ENCODE peak calls at places on chromosomes 13 and 19, in seven cellular contexts. One of them, this sample, is unnamed.

GRCh38 chr19:33241530-33242101 is 16.0 kb upstream of the SLC7A10 start:
- DNase-seq in Karpas-422: peak
- DNase-seq in neuronal stem cell: no peak
- DNase-seq in IMR-90: no peak
- DNase-seq in fibroblast of lung: no peak
- DNase-seq in neural progenitor cell: peak
- DNase-seq in GM23248: peak
- DNase-seq in this sample: no peak

GRCh38 chr13:32126756-32127155 is 95.2 kb downstream of the FRY start:
- DNase-seq in Karpas-422: no peak
- DNase-seq in neuronal stem cell: no peak
- DNase-seq in IMR-90: peak
- DNase-seq in fibroblast of lung: no peak
- DNase-seq in neural progenitor cell: no peak
- DNase-seq in GM23248: peak
- DNase-seq in this sample: no peak

GRCh38 chr13:67408823-67409222 is 178.7 kb upstream of the PCDH9 start:
- DNase-seq in Karpas-422: no peak
- DNase-seq in neuronal stem cell: no peak
- DNase-seq in IMR-90: no peak
- DNase-seq in fibroblast of lung: peak
- DNase-seq in neural progenitor cell: no peak
- DNase-seq in GM23248: no peak
- DNase-seq in this sample: no peak

GRCh38 chr13:46615888-46616531 is 63.0 kb downstream of the LRCH1 start:
- DNase-seq in Karpas-422: no peak
- DNase-seq in neuronal stem cell: no peak
- DNase-seq in IMR-90: peak
- DNase-seq in fibroblast of lung: peak
- DNase-seq in neural progenitor cell: no peak
- DNase-seq in GM23248: peak
- DNase-seq in this sample: no peak

GRCh38 chr19:19062454-19063182 is 1.2 kb upstream of the SLC25A42 start:
- DNase-seq in Karpas-422: peak
- DNase-seq in neuronal stem cell: no peak
- DNase-seq in IMR-90: peak
- DNase-seq in fibroblast of lung: peak
- DNase-seq in neural progenitor cell: no peak
- DNase-seq in GM23248: peak
- DNase-seq in this sample: peak

GRCh38 chr19:7981661-7982060 is 23.8 kb downstream of the ELAVL1 start:
- DNase-seq in Karpas-422: no peak
- DNase-seq in neuronal stem cell: no peak
- DNase-seq in IMR-90: no peak
- DNase-seq in fibroblast of lung: no peak
- DNase-seq in neural progenitor cell: no peak
- DNase-seq in GM23248: no peak
- DNase-seq in this sample: no peak

GRCh38 chr13:85586422-85586831 is 212.8 kb downstream of the SLITRK6 start:
- DNase-seq in Karpas-422: no peak
- DNase-seq in neuronal stem cell: no peak
- DNase-seq in IMR-90: peak
- DNase-seq in fibroblast of lung: peak
- DNase-seq in neural progenitor cell: no peak
- DNase-seq in GM23248: no peak
- DNase-seq in this sample: no peak

GRCh38 chr13:27151798-27152599 is 19.6 kb downstream of the USP12 start:
- DNase-seq in Karpas-422: peak
- DNase-seq in neuronal stem cell: no peak
- DNase-seq in IMR-90: peak
- DNase-seq in fibroblast of lung: no peak
- DNase-seq in neural progenitor cell: no peak
- DNase-seq in GM23248: no peak
- DNase-seq in this sample: no peak

GRCh38 chr19:49689133-49690072 is at the start of gene ADM5:
- DNase-seq in Karpas-422: no peak
- DNase-seq in neuronal stem cell: no peak
- DNase-seq in IMR-90: no peak
- DNase-seq in fibroblast of lung: no peak
- DNase-seq in neural progenitor cell: peak
- DNase-seq in GM23248: peak
- DNase-seq in this sample: no peak

GRCh38 chr13:73608157-73608516 is 526.1 kb downstream of the KLF12 start:
- DNase-seq in Karpas-422: no peak
- DNase-seq in neuronal stem cell: no peak
- DNase-seq in IMR-90: no peak
- DNase-seq in fibroblast of lung: no peak
- DNase-seq in neural progenitor cell: no peak
- DNase-seq in GM23248: no peak
- DNase-seq in this sample: no peak

GRCh38 chr13:55516610-55517009 is 1624.1 kb upstream of the PRR20A start:
- DNase-seq in Karpas-422: no peak
- DNase-seq in neuronal stem cell: no peak
- DNase-seq in IMR-90: no peak
- DNase-seq in fibroblast of lung: peak
- DNase-seq in neural progenitor cell: no peak
- DNase-seq in GM23248: no peak
- DNase-seq in this sample: peak

GRCh38 chr13:20064128-20064527 is 96.7 kb downstream of the GJA3 start:
- DNase-seq in Karpas-422: no peak
- DNase-seq in neuronal stem cell: no peak
- DNase-seq in IMR-90: peak
- DNase-seq in fibroblast of lung: peak
- DNase-seq in neural progenitor cell: no peak
- DNase-seq in GM23248: peak
- DNase-seq in this sample: no peak

GRCh38 chr13:49099513-49099877 is 120.6 kb upstream of the MLNR start:
- DNase-seq in Karpas-422: no peak
- DNase-seq in neuronal stem cell: no peak
- DNase-seq in IMR-90: no peak
- DNase-seq in fibroblast of lung: no peak
- DNase-seq in neural progenitor cell: no peak
- DNase-seq in GM23248: no peak
- DNase-seq in this sample: no peak

GRCh38 chr13:49100637-49101570 is 119.2 kb upstream of the MLNR start:
- DNase-seq in Karpas-422: no peak
- DNase-seq in neuronal stem cell: no peak
- DNase-seq in IMR-90: no peak
- DNase-seq in fibroblast of lung: no peak
- DNase-seq in neural progenitor cell: no peak
- DNase-seq in GM23248: no peak
- DNase-seq in this sample: no peak

GRCh38 chr13:49097374-49097773 is 121.7 kb downstream of the FNDC3A start:
- DNase-seq in Karpas-422: no peak
- DNase-seq in neuronal stem cell: no peak
- DNase-seq in IMR-90: peak
- DNase-seq in fibroblast of lung: peak
- DNase-seq in neural progenitor cell: no peak
- DNase-seq in GM23248: peak
- DNase-seq in this sample: no peak

GRCh38 chr13:49098771-49099512 is 121.2 kb upstream of the MLNR start:
- DNase-seq in Karpas-422: peak
- DNase-seq in neuronal stem cell: no peak
- DNase-seq in IMR-90: no peak
- DNase-seq in fibroblast of lung: peak
- DNase-seq in neural progenitor cell: peak
- DNase-seq in GM23248: peak
- DNase-seq in this sample: peak

GRCh38 chr13:49098198-49098597 is 121.9 kb upstream of the MLNR start:
- DNase-seq in Karpas-422: no peak
- DNase-seq in neuronal stem cell: no peak
- DNase-seq in IMR-90: peak
- DNase-seq in fibroblast of lung: peak
- DNase-seq in neural progenitor cell: no peak
- DNase-seq in GM23248: peak
- DNase-seq in this sample: peak
- H3K9ac ChIP-seq in Karpas-422: no peak
- H3K9ac ChIP-seq in neuronal stem cell: no peak
- H3K9ac ChIP-seq in IMR-90: no peak
- H3K9ac ChIP-seq in fibroblast of lung: no peak
- H3K9ac ChIP-seq in neural progenitor cell: no peak
- H3K9ac ChIP-seq in GM23248: peak
- H3K9ac ChIP-seq in this sample: no peak

GRCh38 chr19:1429750-1430149 is 8.4 kb upstream of the RPS15 start:
- DNase-seq in Karpas-422: peak
- DNase-seq in neuronal stem cell: no peak
- DNase-seq in IMR-90: no peak
- DNase-seq in fibroblast of lung: no peak
- DNase-seq in neural progenitor cell: no peak
- DNase-seq in GM23248: no peak
- DNase-seq in this sample: no peak
- H3K9ac ChIP-seq in Karpas-422: no peak
- H3K9ac ChIP-seq in neuronal stem cell: no peak
- H3K9ac ChIP-seq in IMR-90: no peak
- H3K9ac ChIP-seq in fibroblast of lung: no peak
- H3K9ac ChIP-seq in neural progenitor cell: no peak
- H3K9ac ChIP-seq in GM23248: no peak
- H3K9ac ChIP-seq in this sample: no peak

GRCh38 chr13:113839536-113840204 is 24.2 kb downstream of the GAS6 start:
- DNase-seq in Karpas-422: no peak
- DNase-seq in neuronal stem cell: no peak
- DNase-seq in IMR-90: no peak
- DNase-seq in fibroblast of lung: no peak
- DNase-seq in neural progenitor cell: no peak
- DNase-seq in GM23248: no peak
- DNase-seq in this sample: no peak

GRCh38 chr13:113842336-113843062 is 21.4 kb downstream of the GAS6 start:
- DNase-seq in Karpas-422: no peak
- DNase-seq in neuronal stem cell: no peak
- DNase-seq in IMR-90: no peak
- DNase-seq in fibroblast of lung: no peak
- DNase-seq in neural progenitor cell: no peak
- DNase-seq in GM23248: no peak
- DNase-seq in this sample: no peak

GRCh38 chr13:113841355-113841653 is 22.6 kb downstream of the GAS6 start:
- DNase-seq in Karpas-422: no peak
- DNase-seq in neuronal stem cell: no peak
- DNase-seq in IMR-90: no peak
- DNase-seq in fibroblast of lung: no peak
- DNase-seq in neural progenitor cell: no peak
- DNase-seq in GM23248: no peak
- DNase-seq in this sample: no peak

GRCh38 chr13:113838711-113839201 is 25.1 kb downstream of the GAS6 start:
- DNase-seq in Karpas-422: no peak
- DNase-seq in neuronal stem cell: no peak
- DNase-seq in IMR-90: no peak
- DNase-seq in fibroblast of lung: no peak
- DNase-seq in neural progenitor cell: no peak
- DNase-seq in GM23248: no peak
- DNase-seq in this sample: no peak

DNA sequence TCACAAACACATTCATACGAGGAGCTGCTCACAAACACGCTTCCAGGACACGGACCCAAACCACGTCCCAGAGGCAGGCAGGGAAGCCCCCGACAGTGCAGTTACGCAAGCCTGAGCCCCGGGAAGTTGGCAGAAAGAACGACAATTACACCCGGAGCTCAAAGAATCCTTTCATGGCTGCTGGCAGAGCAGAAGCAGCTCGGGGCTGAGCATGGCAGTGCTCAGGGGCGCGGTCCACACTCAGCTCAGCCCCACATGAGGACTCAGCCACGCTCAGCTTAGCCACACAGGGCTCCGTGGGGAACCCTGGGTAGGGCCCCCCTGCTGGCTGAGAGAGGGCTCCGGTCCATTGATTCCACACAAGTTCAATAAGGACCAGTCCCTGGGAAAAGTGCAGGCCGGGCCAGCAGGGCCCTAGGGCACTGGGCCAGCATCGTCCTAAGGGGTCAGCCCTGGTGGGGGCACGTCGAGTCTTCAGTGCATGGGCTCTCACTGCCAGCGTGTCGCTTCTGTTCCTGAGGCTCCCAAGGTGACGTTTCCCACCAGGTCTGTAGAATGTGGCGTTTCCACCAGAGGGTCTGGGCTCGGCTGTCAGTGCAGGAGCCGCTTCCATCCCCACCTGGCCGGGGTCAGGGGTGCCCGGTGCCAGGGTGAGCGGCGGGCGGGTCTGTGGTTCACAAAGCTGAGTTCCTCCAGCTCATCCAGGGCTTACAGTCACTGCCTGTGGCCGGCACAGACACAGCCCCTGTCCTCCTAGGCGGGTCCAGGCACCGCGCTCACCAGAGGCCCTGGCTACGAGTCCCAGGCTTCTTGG is 23.1 kb downstream of the GAS6 start:
- DNase-seq in Karpas-422: no peak
- DNase-seq in neuronal stem cell: no peak
- DNase-seq in IMR-90: no peak
- DNase-seq in fibroblast of lung: peak
- DNase-seq in neural progenitor cell: no peak
- DNase-seq in GM23248: no peak
- DNase-seq in this sample: no peak
- H3K9ac ChIP-seq in Karpas-422: no peak
- H3K9ac ChIP-seq in neuronal stem cell: no peak
- H3K9ac ChIP-seq in IMR-90: peak
- H3K9ac ChIP-seq in fibroblast of lung: no peak
- H3K9ac ChIP-seq in neural progenitor cell: no peak
- H3K9ac ChIP-seq in GM23248: no peak
- H3K9ac ChIP-seq in this sample: no peak

GRCh38 chr13:23160241-23161175 is 20.3 kb upstream of the SGCG start:
- DNase-seq in Karpas-422: no peak
- DNase-seq in neuronal stem cell: peak
- DNase-seq in IMR-90: no peak
- DNase-seq in fibroblast of lung: peak
- DNase-seq in neural progenitor cell: peak
- DNase-seq in GM23248: peak
- DNase-seq in this sample: no peak
- H3K9ac ChIP-seq in Karpas-422: no peak
- H3K9ac ChIP-seq in neuronal stem cell: no peak
- H3K9ac ChIP-seq in IMR-90: no peak
- H3K9ac ChIP-seq in fibroblast of lung: no peak
- H3K9ac ChIP-seq in neural progenitor cell: no peak
- H3K9ac ChIP-seq in GM23248: peak
- H3K9ac ChIP-seq in this sample: no peak

GRCh38 chr13:110374644-110375370 is 67.7 kb downstream of the COL4A2 start:
- DNase-seq in Karpas-422: no peak
- DNase-seq in neuronal stem cell: no peak
- DNase-seq in IMR-90: no peak
- DNase-seq in fibroblast of lung: no peak
- DNase-seq in neural progenitor cell: no peak
- DNase-seq in GM23248: no peak
- DNase-seq in this sample: no peak

GRCh38 chr13:110369400-110369799 is 62.3 kb downstream of the COL4A2 start:
- DNase-seq in Karpas-422: no peak
- DNase-seq in neuronal stem cell: no peak
- DNase-seq in IMR-90: no peak
- DNase-seq in fibroblast of lung: no peak
- DNase-seq in neural progenitor cell: no peak
- DNase-seq in GM23248: no peak
- DNase-seq in this sample: no peak

GRCh38 chr13:110371550-110372465 is 64.7 kb downstream of the COL4A2 start:
- DNase-seq in Karpas-422: no peak
- DNase-seq in neuronal stem cell: no peak
- DNase-seq in IMR-90: peak
- DNase-seq in fibroblast of lung: no peak
- DNase-seq in neural progenitor cell: no peak
- DNase-seq in GM23248: no peak
- DNase-seq in this sample: no peak

GRCh38 chr13:110373617-110374016 is 66.5 kb downstream of the COL4A2 start:
- DNase-seq in Karpas-422: no peak
- DNase-seq in neuronal stem cell: no peak
- DNase-seq in IMR-90: no peak
- DNase-seq in fibroblast of lung: no peak
- DNase-seq in neural progenitor cell: no peak
- DNase-seq in GM23248: no peak
- DNase-seq in this sample: no peak

GRCh38 chr13:110372676-110373075 is 65.6 kb downstream of the COL4A2 start:
- DNase-seq in Karpas-422: no peak
- DNase-seq in neuronal stem cell: no peak
- DNase-seq in IMR-90: no peak
- DNase-seq in fibroblast of lung: no peak
- DNase-seq in neural progenitor cell: no peak
- DNase-seq in GM23248: no peak
- DNase-seq in this sample: no peak
- H3K9ac ChIP-seq in Karpas-422: no peak
- H3K9ac ChIP-seq in neuronal stem cell: no peak
- H3K9ac ChIP-seq in IMR-90: no peak
- H3K9ac ChIP-seq in fibroblast of lung: no peak
- H3K9ac ChIP-seq in neural progenitor cell: no peak
- H3K9ac ChIP-seq in GM23248: no peak
- H3K9ac ChIP-seq in this sample: no peak